ENCODE peak calls at places on chromosomes 13 and 19, in five cellular contexts. T is breast epithelium, P is GM12864, K is epithelial cell of proximal tubule, E is BE2C. V is an unnamed sample.

GRCh38 chr13:99703908-99704307 is 202.6 kb downstream of the TM9SF2 start:
- DNase-seq in T (no peak), P (no peak), K (no peak), E (no peak), V (no peak)

GRCh38 chr19:13841339-13842293 is 35.3 kb upstream of the NANOS3 start:
- DNase-seq in T (peak), P (no peak), K (no peak), E (peak), V (no peak)

GRCh38 chr13:60402022-60402421 is 5.0 kb downstream of the TDRD3 start:
- DNase-seq in T (no peak), P (no peak), K (no peak), E (no peak), V (no peak)

GRCh38 chr13:93753639-93754038 is 527.0 kb downstream of the GPC6 start:
- DNase-seq in T (no peak), P (no peak), K (no peak), E (no peak), V (no peak)

GRCh38 chr13:30862707-30863106 is 43.4 kb upstream of the MEDAG start:
- DNase-seq in T (no peak), P (no peak), K (no peak), E (peak), V (no peak)

GRCh38 chr19:55471266-55471665 is 5.2 kb upstream of the ZNF628 start:
- DNase-seq in T (no peak), P (no peak), K (no peak), E (no peak), V (no peak)

GRCh38 chr13:101453784-101454201 is 1.3 kb downstream of the ITGBL1 start:
- DNase-seq in T (no peak), P (no peak), K (no peak), E (no peak), V (peak)

GRCh38 chr13:99792079-99792921 is 179.3 kb downstream of the ZIC5 start:
- DNase-seq in T (no peak), P (no peak), K (no peak), E (no peak), V (no peak)

GRCh38 chr19:459724-460511 is 915 bp downstream of the SHC2 start:
- DNase-seq in T (peak), P (no peak), K (no peak), E (peak), V (no peak)

GRCh38 chr13:26508885-26509284 is 48.6 kb upstream of the WASF3 start:
- DNase-seq in T (no peak), P (no peak), K (no peak), E (no peak), V (no peak)

GRCh38 chr13:64808704-64809103 is 2421.4 kb downstream of the PCDH9 start:
- DNase-seq in T (no peak), P (no peak), K (no peak), E (no peak), V (no peak)

GRCh38 chr13:87537946-87538345 is 133.2 kb upstream of the SLITRK5 start:
- DNase-seq in T (no peak), P (no peak), K (peak), E (no peak), V (no peak)

GRCh38 chr19:44752123-44752815 is 3.8 kb downstream of the BCL3 start:
- DNase-seq in T (no peak), P (no peak), K (no peak), E (no peak), V (no peak)

GRCh38 chr19:34041922-34042521 is 130.3 kb upstream of the LSM14A start:
- DNase-seq in T (peak), P (peak), K (no peak), E (peak), V (peak)

GRCh38 chr19:6721773-6722172 is 1.3 kb upstream of the C3 start:
- DNase-seq in T (no peak), P (peak), K (no peak), E (no peak), V (peak)

GRCh38 chr13:33554919-33555791 is 262.8 kb upstream of the RFC3 start:
- DNase-seq in T (no peak), P (peak), K (no peak), E (no peak), V (peak)

GRCh38 chr13:64274481-64275217 is 2859.0 kb upstream of the PCDH20 start:
- DNase-seq in T (no peak), P (no peak), K (no peak), E (peak), V (no peak)

GRCh38 chr19:18514800-18515682 is 6.8 kb downstream of the ELL start:
- DNase-seq in T (no peak), P (no peak), K (peak), E (no peak), V (no peak)

GRCh38 chr19:18424122-18424889 is 5.1 kb downstream of the SSBP4 start:
- DNase-seq in T (no peak), P (no peak), K (no peak), E (no peak), V (no peak)

DNA sequence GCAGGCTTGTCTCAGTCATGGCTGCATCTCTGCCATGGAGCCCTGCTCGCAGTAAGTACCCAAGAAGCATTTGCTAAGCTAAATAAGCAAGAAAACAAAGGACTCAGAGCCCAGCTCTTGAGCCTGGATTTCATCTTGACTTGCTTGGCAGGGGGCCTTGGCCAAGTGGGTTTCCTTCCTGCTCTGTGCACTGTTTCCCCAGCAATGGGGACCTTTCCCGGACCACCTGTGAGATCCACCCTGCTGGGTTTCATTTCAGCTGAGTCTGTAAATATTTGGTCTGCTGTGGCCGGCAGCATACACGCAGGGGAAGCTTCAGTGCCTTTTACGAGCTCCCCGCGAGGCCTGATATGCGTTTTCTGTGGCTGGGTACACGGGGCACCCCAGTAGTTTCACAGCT is 12.4 kb upstream of the TINCR start:
- DNase-seq in T (no peak), P (no peak), K (no peak), E (no peak), V (no peak)
- H3K4me3 ChIP-seq in T (no peak), P (no peak), K (no peak), E (no peak), V (no peak)

DNA sequence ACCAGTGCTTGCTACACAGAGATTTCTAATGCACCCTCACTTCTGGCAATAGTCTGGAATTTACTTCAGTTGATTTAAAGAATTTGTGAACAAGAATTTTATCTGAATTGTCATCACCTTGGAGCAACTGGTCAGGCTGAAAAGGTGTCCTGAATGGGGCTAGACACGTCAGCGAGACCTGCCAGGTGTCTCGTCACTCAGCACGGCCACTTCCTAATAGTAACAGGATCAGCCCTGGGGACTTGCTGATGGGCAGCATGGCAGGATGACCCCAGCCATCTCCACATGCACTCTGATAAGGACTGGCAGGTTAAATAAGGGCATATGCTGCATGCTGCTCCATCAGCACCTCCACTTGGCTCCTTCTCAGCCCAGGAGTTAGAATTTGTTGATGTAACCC is 224.2 kb downstream of the FOXO1 start:
- DNase-seq in T (no peak), P (no peak), K (no peak), E (no peak), V (no peak)
- TF ChIP-seq CTCF in T (no peak), P (no peak), K (no peak), E (no peak), V (no peak)

GRCh38 chr19:49132974-49133609 is 13.7 kb downstream of the PPFIA3 start:
- DNase-seq in T (no peak), P (no peak), K (no peak), E (no peak), V (no peak)
- H3K4me3 ChIP-seq in T (peak), P (no peak), K (peak), E (no peak), V (no peak)

GRCh38 chr19:51511353-51511752 is 9.8 kb upstream of the SIGLEC12 start:
- DNase-seq in T (no peak), P (no peak), K (no peak), E (peak), V (no peak)
- TF ChIP-seq CTCF in T (no peak), P (peak), K (peak), E (peak), V (peak)

DNA sequence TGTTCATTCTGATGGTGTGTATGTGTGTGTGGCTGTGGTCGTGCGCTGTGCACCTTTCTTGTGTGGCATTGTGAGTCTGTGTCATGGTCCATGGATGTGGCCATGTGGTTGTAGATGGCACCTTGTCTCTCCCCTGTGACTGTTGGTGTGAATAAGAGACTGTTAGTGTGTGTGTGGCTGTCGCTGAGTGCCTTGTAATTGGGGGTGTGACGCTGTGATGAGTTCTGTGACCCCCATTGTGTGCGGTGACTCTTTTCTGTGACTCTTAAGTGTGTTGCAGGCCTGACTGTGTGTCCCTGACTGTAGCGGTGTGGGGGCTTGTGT is 804 bp downstream of the PLPPR2 start:
- DNase-seq in T (no peak), P (no peak), K (no peak), E (no peak), V (no peak)
- H3K4me3 ChIP-seq in T (peak), P (no peak), K (peak), E (peak), V (no peak)